ENCODE peak calls at places on chromosome 5, in six cellular contexts. N is lung; U is activated naive CD4-positive, alpha-beta T cell; E is astrocyte; L is RPMI7951; A is stimulated activated CD8-positive, alpha-beta memory T cell treated with anti-CD3 and anti-CD28 coated beads, Interleukin-4, amount 100 ng/mL, for 24 hours. K is an unnamed sample.

GRCh38 chr5:74094096-74094778 is 468.2 kb downstream of the ARHGEF28 start:
- DNase-seq in N (no peak), U (no peak), E (peak), L (no peak), A (no peak), K (no peak)

GRCh38 chr5:10565785-10566506 is 2.1 kb downstream of the ANKRD33B start:
- DNase-seq in N (no peak), U (no peak), E (no peak), L (no peak), A (no peak), K (no peak)

GRCh38 chr5:135833961-135834638 is 363 bp upstream of the SLC25A48 start:
- DNase-seq in N (no peak), U (no peak), E (peak), L (peak), A (no peak), K (no peak)

GRCh38 chr5:15623794-15624193 is 123.8 kb downstream of the FBXL7 start:
- DNase-seq in N (no peak), U (no peak), E (no peak), L (no peak), A (no peak), K (no peak)

GRCh38 chr5:168701641-168702040 is 122.5 kb upstream of the PANK3 start:
- DNase-seq in N (no peak), U (no peak), E (no peak), L (no peak), A (no peak), K (no peak)

GRCh38 chr5:134526483-134527155 is 1.1 kb downstream of the JADE2 start:
- DNase-seq in N (peak), U (peak), E (peak), L (peak), A (peak), K (peak)

GRCh38 chr5:15003511-15003920 is 131.9 kb upstream of the ANKH start:
- DNase-seq in N (peak), U (no peak), E (peak), L (peak), A (no peak), K (no peak)

GRCh38 chr5:81021951-81022687 is 62.0 kb downstream of the RASGRF2 start:
- DNase-seq in N (no peak), U (no peak), E (no peak), L (no peak), A (no peak), K (no peak)

GRCh38 chr5:142095035-142095434 is 13.5 kb upstream of the NDFIP1 start:
- DNase-seq in N (no peak), U (no peak), E (no peak), L (no peak), A (peak), K (no peak)

GRCh38 chr5:169009171-169009570 is 291.8 kb downstream of the SLIT3 start:
- DNase-seq in N (no peak), U (no peak), E (peak), L (no peak), A (no peak), K (no peak)